ENCODE peak calls at places on chromosomes 6 and 20, in seven cellular contexts. P is upper lobe of left lung, Q is natural killer cell, N is A549, F is nephron progenitor cell, R is fibroblast of the aortic adventitia, O is lower lobe of right lung. C is an unnamed sample.

GRCh38 chr6:165627366-165627765 is 35.7 kb downstream of the PDE10A start:
- DNase-seq in N (no peak), O (no peak), P (no peak), Q (no peak), R (no peak), F (no peak), C (no peak)

GRCh38 chr6:160417550-160417949 is 69.4 kb downstream of the SLC22A3 start:
- DNase-seq in P (no peak), R (no peak), N (no peak), Q (no peak), F (no peak), O (no peak), C (no peak)

GRCh38 chr6:143536461-143536865 is 24.9 kb upstream of the FUCA2 start:
- DNase-seq in N (peak; percentile 23), F (peak; percentile 12), O (peak; percentile 71), P (peak; percentile 91), R (peak; percentile 35), Q (no peak), C (peak; percentile 62)

GRCh38 chr6:46796842-46797241 is 3.7 kb downstream of the MEP1A start:
- DNase-seq in O (no peak), Q (no peak), N (no peak), F (no peak), R (no peak), P (no peak), C (no peak)

GRCh38 chr6:130674604-130675003 is 152.6 kb upstream of the SMLR1 start:
- DNase-seq in F (no peak), O (no peak), N (no peak), P (no peak), Q (no peak), R (peak; percentile 61), C (no peak)

GRCh38 chr20:62395311-62396242 is 8.7 kb downstream of the RPS21 start:
- DNase-seq in Q (no peak), R (no peak), O (no peak), P (peak; percentile 70), F (no peak), N (no peak), C (no peak)

GRCh38 chr6:130517444-130517931 is 151.7 kb downstream of the TMEM200A start:
- DNase-seq in N (no peak), F (no peak), P (no peak), O (no peak), R (no peak), Q (no peak), C (peak; percentile 56)

GRCh38 chr6:149905371-149905910 is 7.5 kb upstream of the RAET1E start:
- DNase-seq in Q (no peak), P (peak; percentile 72), O (no peak), R (no peak), N (no peak), F (no peak), C (no peak)

GRCh38 chr6:168155193-168155592 is 76.2 kb upstream of the FRMD1 start:
- DNase-seq in P (no peak), O (no peak), N (peak; percentile 48), Q (no peak), R (peak; percentile 51), F (no peak), C (no peak)

GRCh38 chr20:5691918-5692618 is 58.1 kb upstream of the SHLD1 start:
- DNase-seq in P (no peak), Q (no peak), O (no peak), F (peak; percentile 22), R (no peak), N (no peak), C (peak; percentile 74)

GRCh38 chr6:14874975-14875677 is 370.7 kb upstream of the JARID2 start:
- DNase-seq in F (no peak), N (no peak), O (no peak), P (no peak), Q (no peak), R (no peak), C (no peak)

GRCh38 chr6:130794010-130794675 is 33.1 kb upstream of the SMLR1 start:
- DNase-seq in Q (no peak), O (no peak), F (no peak), R (no peak), N (no peak), P (no peak), C (no peak)

GRCh38 chr6:165717732-165718465 is 54.9 kb upstream of the PDE10A start:
- DNase-seq in R (peak; percentile 85), F (no peak), N (peak; percentile 22), Q (no peak), P (no peak), O (no peak), C (no peak)

GRCh38 chr6:160360955-160361354 is 12.8 kb downstream of the SLC22A3 start:
- DNase-seq in F (no peak), O (no peak), R (no peak), Q (no peak), P (no peak), N (no peak), C (no peak)

GRCh38 chr6:131960371-131961133 is 9.4 kb upstream of the CCN2 start:
- DNase-seq in O (no peak), N (no peak), Q (no peak), P (no peak), F (no peak), R (peak; percentile 62), C (no peak)
- TF ChIP-seq CTCF in O (no peak), N (no peak), Q (no peak), P (no peak), F (no peak), R (peak; percentile 39), C (no peak)

DNA sequence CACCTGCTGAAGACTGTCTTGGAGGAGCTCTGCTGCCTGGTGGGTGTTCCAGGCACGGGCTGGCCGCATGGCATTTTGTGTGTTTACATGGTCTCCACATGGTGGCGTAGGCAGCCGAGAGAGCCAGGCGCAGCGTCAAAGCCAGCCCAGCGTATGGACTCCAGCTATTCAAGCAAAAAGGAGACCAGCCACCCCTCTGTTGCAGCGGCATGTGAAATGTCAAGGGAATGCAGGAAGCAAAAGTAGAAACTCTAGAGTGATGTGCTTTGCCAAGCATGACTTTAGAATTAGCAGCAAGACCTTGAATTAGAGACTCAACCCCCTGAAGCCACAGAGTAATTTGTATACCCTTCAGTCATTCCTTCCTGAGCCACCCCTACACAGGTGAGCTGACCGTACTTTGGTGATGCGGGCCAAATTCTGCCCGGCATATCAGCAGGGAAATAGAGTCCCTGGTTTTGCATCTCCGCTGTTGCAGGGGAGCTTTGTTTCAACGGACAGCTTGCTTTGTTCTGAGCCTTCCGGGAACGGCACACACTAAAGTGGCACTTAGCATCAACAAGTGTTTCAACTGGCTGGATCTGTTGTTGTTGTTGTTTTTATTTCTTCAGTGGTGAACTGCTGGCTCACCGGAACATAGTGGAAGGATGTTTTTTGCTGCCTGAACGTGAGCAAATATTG is 48.5 kb downstream of the FNDC1 start:
- DNase-seq in Q (no peak), P (peak; percentile 40), O (no peak), N (peak; percentile 45), R (peak; percentile 23), F (peak; percentile 64), C (peak; percentile 74)
- TF ChIP-seq CTCF in Q (no peak), P (no peak), O (peak; percentile 35), N (peak; percentile 36), R (no peak), F (no peak), C (peak; percentile 60)

GRCh38 chr20:50701055-50701963 is 10.0 kb upstream of the RIPOR3 start:
- DNase-seq in R (no peak), N (peak; percentile 68), O (no peak), F (no peak), Q (no peak), P (no peak), C (no peak)

GRCh38 chr20:50695144-50695872 is 4.0 kb upstream of the RIPOR3 start:
- DNase-seq in P (no peak), Q (no peak), R (peak; percentile 74), N (no peak), F (peak; percentile 31), O (no peak), C (no peak)

GRCh38 chr20:50704514-50704913 is 13.2 kb upstream of the RIPOR3 start:
- DNase-seq in F (no peak), O (no peak), P (no peak), Q (no peak), R (no peak), N (no peak), C (no peak)

GRCh38 chr20:50694379-50695143 is 3.2 kb upstream of the RIPOR3 start:
- DNase-seq in F (no peak), P (no peak), N (no peak), Q (no peak), R (no peak), O (no peak), C (no peak)

DNA sequence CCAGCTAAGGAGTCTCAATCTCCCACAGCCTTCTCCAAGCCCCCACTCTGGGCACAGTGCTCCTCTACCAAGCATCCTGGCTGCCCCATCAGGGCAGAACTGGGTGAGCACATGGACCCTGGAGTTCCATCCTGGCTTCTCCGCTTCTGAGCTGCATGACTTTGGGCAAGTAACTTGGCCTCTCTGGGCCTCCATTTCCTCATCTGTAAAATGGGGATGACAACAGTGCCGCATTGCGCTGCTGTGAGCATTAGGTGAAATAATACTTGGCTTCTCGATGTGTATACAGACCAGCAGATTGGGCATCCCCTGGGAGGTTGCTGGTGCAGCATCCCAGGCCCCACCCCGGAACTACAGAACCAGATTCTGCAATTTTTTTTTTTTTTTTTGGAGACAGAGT is 8.3 kb upstream of the RIPOR3 start:
- DNase-seq in N (no peak), O (no peak), R (no peak), F (no peak), Q (no peak), P (no peak), C (no peak)
- TF ChIP-seq CTCF in N (no peak), O (no peak), R (no peak), F (no peak), Q (no peak), P (no peak), C (no peak)

DNA sequence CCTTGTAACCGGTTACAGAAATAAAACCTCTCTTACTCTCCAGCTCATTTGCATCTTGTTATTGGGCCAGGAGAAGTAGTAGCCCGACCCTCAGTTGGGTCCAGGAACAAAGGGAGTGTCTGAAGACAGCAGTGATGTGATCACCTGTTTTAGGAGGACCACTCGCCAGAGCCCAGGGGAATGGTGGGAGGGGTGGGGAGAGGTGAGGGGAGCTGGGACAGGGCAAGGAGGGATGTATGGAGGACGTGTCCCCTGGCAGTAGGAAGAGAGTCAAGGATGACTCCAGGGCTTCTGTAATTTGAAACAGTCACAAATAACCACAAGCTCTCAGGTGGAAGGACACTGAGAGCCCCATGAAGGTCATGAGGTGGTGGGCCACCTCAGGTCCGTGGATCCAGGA is 1.4 kb upstream of the PCMTD2 start:
- DNase-seq in F (no peak), P (no peak), R (no peak), Q (no peak), N (no peak), O (no peak), C (no peak)
- TF ChIP-seq CTCF in F (no peak), P (no peak), R (no peak), Q (no peak), N (no peak), O (no peak), C (no peak)

GRCh38 chr20:49207071-49207470 is 12.1 kb upstream of the DDX27 start:
- DNase-seq in Q (no peak), F (no peak), R (no peak), P (no peak), N (peak; percentile 54), O (no peak), C (peak; percentile 45)
- TF ChIP-seq CTCF in Q (no peak), F (no peak), R (no peak), P (no peak), N (no peak), O (no peak), C (peak; percentile 35)

C was measured in GM13976.